ENCODE peak calls at places on chromosome 18, in four cellular contexts. S is cerebellar cortex; K is stimulated activated naive CD8-positive, alpha-beta T cell treated with anti-CD3 and anti-CD28 coated beads, Interleukin-15, amount 100 ng/mL, for 72 hours; O is mesendoderm. A is an unnamed sample.

GRCh38 chr18:49842656-49843055 is 29.3 kb upstream of the ACAA2 start:
- DNase-seq in O (no peak), K (no peak), S (no peak), A (no peak)

GRCh38 chr18:39796413-39796812 is 2158.6 kb upstream of the PIK3C3 start:
- DNase-seq in K (no peak), S (no peak), O (no peak), A (no peak)

GRCh38 chr18:73151086-73151485 is 283.3 kb upstream of the NETO1 start:
- DNase-seq in K (no peak), S (no peak), O (no peak), A (no peak)

GRCh38 chr18:9741821-9742541 is 33.9 kb downstream of the RAB31 start:
- DNase-seq in K (no peak), O (peak; percentile 91), S (no peak), A (peak; percentile 43)

GRCh38 chr18:63505566-63506335 is 29.0 kb downstream of the SERPINB5 start:
- DNase-seq in K (peak; percentile 23), O (peak; percentile 63), S (peak; percentile 6), A (peak; percentile 21)

GRCh38 chr18:22385718-22386117 is 32.0 kb downstream of the CTAGE1 start:
- DNase-seq in O (peak; percentile 18), K (no peak), S (no peak), A (no peak)

GRCh38 chr18:50093366-50093765 is 101.6 kb downstream of the MYO5B start:
- DNase-seq in O (peak; percentile 40), S (no peak), K (no peak), A (no peak)

GRCh38 chr18:55272510-55273243 is 313.4 kb upstream of the CCDC68 start:
- DNase-seq in K (no peak), S (no peak), O (no peak), A (no peak)

GRCh38 chr18:70371085-70371735 is 82.4 kb downstream of the SOCS6 start:
- DNase-seq in K (no peak), O (no peak), S (no peak), A (no peak)

GRCh38 chr18:8980496-8981402 is 121.8 kb upstream of the NDUFV2 start:
- DNase-seq in S (no peak), K (no peak), O (peak; percentile 53), A (no peak)

GRCh38 chr18:75316826-75317225 is 106.2 kb downstream of the TSHZ1 start:
- DNase-seq in K (no peak), O (no peak), S (no peak), A (no peak)

GRCh38 chr18:46332956-46333355 is 228.8 kb downstream of the HAUS1 start:
- DNase-seq in K (no peak), S (no peak), O (peak; percentile 45), A (no peak)

GRCh38 chr18:41457730-41458129 is 497.3 kb upstream of the PIK3C3 start:
- DNase-seq in O (no peak), K (no peak), S (peak; percentile 2), A (no peak)

GRCh38 chr18:58128286-58129018 is 84.4 kb downstream of the NEDD4L start:
- DNase-seq in K (no peak), S (no peak), O (no peak), A (peak; percentile 28)

GRCh38 chr18:77105021-77105420 is 27.6 kb downstream of the MBP start:
- DNase-seq in K (no peak), O (no peak), S (no peak), A (no peak)

GRCh38 chr18:23227729-23228075 is 92.4 kb downstream of the CABLES1 start:
- DNase-seq in K (no peak), S (no peak), O (no peak), A (no peak)

GRCh38 chr18:2570772-2571199 is 519 bp downstream of the METTL4 start:
- DNase-seq in K (peak; percentile 69), S (peak; percentile 87), O (peak; percentile 82), A (peak; percentile 55)

GRCh38 chr18:12252061-12252460 is 2.1 kb upstream of the CIDEA start:
- DNase-seq in K (no peak), S (no peak), O (no peak), A (no peak)

GRCh38 chr18:35661483-35662146 is 80.1 kb downstream of the GALNT1 start:
- DNase-seq in S (peak; percentile 18), O (peak; percentile 24), K (no peak), A (peak; percentile 1)

GRCh38 chr18:32086866-32087265 is 4.8 kb upstream of the RNF138 start:
- DNase-seq in K (no peak), S (no peak), O (no peak), A (no peak)